ENCODE peak calls at places on chromosomes 7 and 10, in seven cellular contexts. A is lower lobe of right lung, P is ACHN, N is aorta, R is neural progenitor cell, Q is NCI-H460, I is GM12878. F is an unnamed sample.
A peak's percentile ranks its signal among the peaks of the same experiment; 100 is the strongest.

GRCh38 chr7:57868771-57869483 is 418.9 kb downstream of the ZNF716 start:
- DNase-seq in A (no peak), P (no peak), N (peak; percentile 73), R (no peak), Q (no peak), I (no peak), F (no peak)

GRCh38 chr10:16809074-16809718 is 8.0 kb downstream of the RSU1 start:
- DNase-seq in A (no peak), P (peak; percentile 33), N (no peak), R (peak; percentile 71), Q (peak; percentile 30), I (no peak), F (no peak)

GRCh38 chr10:104666106-104666505 is 25.0 kb downstream of the SORCS3 start:
- DNase-seq in A (no peak), P (no peak), N (no peak), R (no peak), Q (no peak), I (no peak), F (no peak)

GRCh38 chr10:104630731-104631130 is 10.4 kb upstream of the SORCS3 start:
- DNase-seq in A (no peak), P (peak; percentile 59), N (no peak), R (no peak), Q (no peak), I (no peak), F (no peak)

GRCh38 chr10:955820-956217 is 24.3 kb upstream of the LARP4B start:
- DNase-seq in A (no peak), P (no peak), N (no peak), R (no peak), Q (no peak), I (no peak), F (no peak)

GRCh38 chr7:155203882-155204691 is 93.6 kb upstream of the INSIG1 start:
- DNase-seq in A (no peak), P (no peak), N (no peak), R (no peak), Q (no peak), I (no peak), F (peak; percentile 81)

GRCh38 chr7:101953248-101953819 is 135.9 kb downstream of the CUX1 start:
- DNase-seq in A (no peak), P (no peak), N (no peak), R (no peak), Q (no peak), I (peak; percentile 48), F (no peak)

GRCh38 chr10:3781458-3782098 is 3.4 kb downstream of the KLF6 start:
- DNase-seq in A (peak; percentile 79), P (peak; percentile 62), N (peak; percentile 81), R (no peak), Q (no peak), I (no peak), F (no peak)

GRCh38 chr7:2824678-2825461 is 19.2 kb downstream of the GNA12 start:
- DNase-seq in A (no peak), P (no peak), N (no peak), R (peak; percentile 40), Q (no peak), I (peak; percentile 49), F (no peak)

GRCh38 chr10:71984126-71984797 is 20.1 kb downstream of the CHST3 start:
- DNase-seq in A (no peak), P (no peak), N (peak; percentile 33), R (no peak), Q (no peak), I (no peak), F (no peak)

GRCh38 chr10:97850446-97850845 is 803 bp downstream of the GOLGA7B start:
- DNase-seq in A (no peak), P (no peak), N (no peak), R (peak; percentile 53), Q (no peak), I (no peak), F (no peak)

GRCh38 chr7:8078418-8078817 is 109.8 kb downstream of the GLCCI1 start:
- DNase-seq in A (no peak), P (no peak), N (no peak), R (no peak), Q (no peak), I (no peak), F (no peak)

GRCh38 chr7:40604601-40605438 is 470.0 kb downstream of the SUGCT start:
- DNase-seq in A (peak; percentile 70), P (peak; percentile 66), N (peak; percentile 84), R (peak; percentile 84), Q (peak; percentile 49), I (no peak), F (no peak)

GRCh38 chr10:61110188-61110844 is 166.3 kb upstream of the RHOBTB1 start:
- DNase-seq in A (no peak), P (no peak), N (no peak), R (no peak), Q (no peak), I (no peak), F (no peak)

GRCh38 chr7:30654296-30655090 is 27.8 kb downstream of the CRHR2 start:
- DNase-seq in A (no peak), P (no peak), N (no peak), R (no peak), Q (no peak), I (no peak), F (peak; percentile 75)

GRCh38 chr7:47534322-47535032 is 47.4 kb downstream of the TNS3 start:
- DNase-seq in A (no peak), P (no peak), N (no peak), R (peak; percentile 56), Q (no peak), I (no peak), F (no peak)

GRCh38 chr10:60978287-60979115 is 34.5 kb upstream of the RHOBTB1 start:
- DNase-seq in A (no peak), P (no peak), N (no peak), R (no peak), Q (no peak), I (no peak), F (no peak)

GRCh38 chr7:132065193-132065972 is 509.0 kb upstream of the PODXL start:
- DNase-seq in A (no peak), P (peak; percentile 99), N (peak; percentile 84), R (no peak), Q (peak; percentile 26), I (no peak), F (no peak)

GRCh38 chr7:92025260-92025659 is 84.6 kb downstream of the AKAP9 start:
- DNase-seq in A (no peak), P (no peak), N (no peak), R (no peak), Q (no peak), I (no peak), F (no peak)

GRCh38 chr7:36683695-36684357 is 40.5 kb downstream of the AOAH start:
- DNase-seq in A (no peak), P (no peak), N (no peak), R (no peak), Q (no peak), I (no peak), F (no peak)

GRCh38 chr10:97039538-97040247 is 146.1 kb downstream of the SLIT1 start:
- DNase-seq in A (no peak), P (no peak), N (peak; percentile 62), R (no peak), Q (no peak), I (no peak), F (no peak)

GRCh38 chr7:80883188-80884025 is 35.4 kb downstream of the SEMA3C start:
- DNase-seq in A (no peak), P (peak; percentile 90), N (no peak), R (no peak), Q (peak; percentile 88), I (no peak), F (no peak)

GRCh38 chr7:129781128-129781855 is 169.8 kb downstream of the NRF1 start:
- DNase-seq in A (no peak), P (peak; percentile 13), N (no peak), R (no peak), Q (no peak), I (no peak), F (no peak)

GRCh38 chr10:123129553-123130271 is 6.1 kb upstream of the HMX3 start:
- DNase-seq in A (no peak), P (no peak), N (no peak), R (no peak), Q (no peak), I (no peak), F (no peak)

GRCh38 chr10:17226891-17227303 is 1.1 kb upstream of the VIM start:
- DNase-seq in A (no peak), P (no peak), N (peak; percentile 82), R (peak; percentile 68), Q (no peak), I (no peak), F (no peak)

GRCh38 chr7:28840515-28841125 is 117.5 kb downstream of the TRIL start:
- DNase-seq in A (no peak), P (peak; percentile 47), N (no peak), R (no peak), Q (no peak), I (no peak), F (no peak)

GRCh38 chr7:30752979-30753378 is 1.0 kb downstream of the INMT start:
- DNase-seq in A (peak; percentile 66), P (no peak), N (peak; percentile 87), R (no peak), Q (no peak), I (no peak), F (no peak)

GRCh38 chr10:23643396-23643795 is 204.5 kb downstream of the OTUD1 start:
- DNase-seq in A (peak; percentile 47), P (no peak), N (no peak), R (no peak), Q (no peak), I (no peak), F (no peak)

GRCh38 chr10:122301811-122302115 is 30.7 kb downstream of the BTBD16 start:
- DNase-seq in A (no peak), P (no peak), N (no peak), R (no peak), Q (no peak), I (no peak), F (no peak)

GRCh38 chr7:80347173-80347572 is 164.7 kb downstream of the GNAT3 start:
- DNase-seq in A (no peak), P (no peak), N (no peak), R (no peak), Q (no peak), I (no peak), F (no peak)

GRCh38 chr7:91527460-91527859 is 263.2 kb downstream of the FZD1 start:
- DNase-seq in A (no peak), P (no peak), N (no peak), R (no peak), Q (no peak), I (no peak), F (no peak)

F was measured in chondrocyte.